ENCODE peak calls at places on chromosomes 13 and 19, in six cellular contexts. G is left colon; I is T-helper 2 cell; W is fibroblast of villous mesenchyme; E is stimulated activated CD4-positive, alpha-beta T cell treated with anti-CD3 and anti-CD28 coated beads, TNF-alpha, amount 100 ng/mL, for 4 hours; H is MG63. R is an unnamed sample.

GRCh38 chr13:73913043-73913740 is 221.0 kb downstream of the KLF12 start:
- DNase-seq in G (no peak), I (no peak), W (peak), E (no peak), H (no peak), R (no peak)

GRCh38 chr13:50909605-50910482 is at the start of gene RNASEH2B:
- DNase-seq in G (peak), I (peak), W (peak), E (peak), H (peak), R (no peak)

GRCh38 chr19:42201489-42202289 is 15.8 kb downstream of the DEDD2 start:
- DNase-seq in G (peak), I (peak), W (no peak), E (no peak), H (no peak), R (no peak)

GRCh38 chr19:32828643-32829344 is 40.8 kb downstream of the SLC7A9 start:
- DNase-seq in G (no peak), I (no peak), W (no peak), E (no peak), H (no peak), R (no peak)

GRCh38 chr19:51365211-51366049 is 758 bp downstream of the ETFB start:
- DNase-seq in G (no peak), I (no peak), W (peak), E (no peak), H (peak), R (no peak)

GRCh38 chr19:1768248-1768647 is 14.9 kb downstream of the ONECUT3 start:
- DNase-seq in G (no peak), I (no peak), W (peak), E (no peak), H (no peak), R (no peak)

GRCh38 chr19:17209126-17210036 is 5.8 kb upstream of the USE1 start:
- DNase-seq in G (peak), I (peak), W (peak), E (no peak), H (peak), R (no peak)

GRCh38 chr19:1748703-1749341 is 4.5 kb upstream of the ONECUT3 start:
- DNase-seq in G (no peak), I (no peak), W (no peak), E (no peak), H (no peak), R (no peak)

GRCh38 chr19:18464646-18465045 is 26.7 kb upstream of the ISYNA1 start:
- DNase-seq in G (peak), I (no peak), W (peak), E (no peak), H (peak), R (peak)

GRCh38 chr13:39394811-39395685 is 207.9 kb downstream of the LHFPL6 start:
- DNase-seq in G (no peak), I (no peak), W (no peak), E (no peak), H (no peak), R (no peak)

GRCh38 chr19:1882089-1882785 is 3.1 kb downstream of the ABHD17A start:
- DNase-seq in G (no peak), I (peak), W (no peak), E (no peak), H (no peak), R (no peak)

GRCh38 chr19:54164369-54165068 is 5.0 kb upstream of the LENG1 start:
- DNase-seq in G (peak), I (peak), W (peak), E (peak), H (no peak), R (no peak)

GRCh38 chr13:28837111-28837510 is 17.0 kb downstream of the MTUS2 start:
- DNase-seq in G (no peak), I (no peak), W (no peak), E (no peak), H (no peak), R (no peak)

GRCh38 chr19:31126236-31126635 is 223.0 kb downstream of the TSHZ3 start:
- DNase-seq in G (no peak), I (no peak), W (no peak), E (no peak), H (peak), R (no peak)